ENCODE peak calls at places on chromosomes 3 and 15, in nine cellular contexts. V, X, M, W, L, H, B, K and Z are unnamed samples.

GRCh38 chr3:122563717-122564025 is 429 bp downstream of the PARP9 start:
- DNase-seq in V (peak), X (no peak), M (no peak), W (no peak), L (no peak), H (no peak), B (no peak), K (no peak), Z (no peak)

GRCh38 chr3:39592306-39592705 is 124.8 kb downstream of the MOBP start:
- DNase-seq in V (no peak), X (no peak), M (no peak), W (no peak), L (no peak), H (no peak), B (no peak), K (no peak), Z (no peak)

GRCh38 chr15:63372018-63372705 is 9.5 kb downstream of the CA12 start:
- DNase-seq in V (peak), X (peak), M (no peak), W (no peak), L (peak), H (no peak), B (no peak), K (peak), Z (no peak)

GRCh38 chr3:106839576-106840280 is 537.5 kb upstream of the CCDC54 start:
- DNase-seq in V (no peak), X (peak), M (no peak), W (no peak), L (no peak), H (no peak), B (no peak), K (no peak), Z (no peak)

GRCh38 chr3:69542265-69543079 is 156.6 kb upstream of the FRMD4B start:
- DNase-seq in V (no peak), X (no peak), M (no peak), W (no peak), L (no peak), H (no peak), B (no peak), K (no peak), Z (peak)

GRCh38 chr3:172586447-172586846 is 63.2 kb upstream of the TNFSF10 start:
- DNase-seq in V (no peak), X (no peak), M (no peak), W (no peak), L (no peak), H (no peak), B (no peak), K (no peak), Z (no peak)

GRCh38 chr15:74395319-74396145 is 28.1 kb upstream of the CYP11A1 start:
- DNase-seq in V (no peak), X (no peak), M (no peak), W (no peak), L (no peak), H (no peak), B (no peak), K (no peak), Z (no peak)

GRCh38 chr15:57611938-57612337 is 20.2 kb downstream of the MYZAP start:
- DNase-seq in V (no peak), X (no peak), M (peak), W (no peak), L (peak), H (peak), B (peak), K (peak), Z (peak)

GRCh38 chr3:66390013-66390412 is 110.8 kb downstream of the LRIG1 start:
- DNase-seq in V (no peak), X (no peak), M (no peak), W (peak), L (no peak), H (no peak), B (no peak), K (no peak), Z (no peak)

GRCh38 chr3:129161860-129162271 is 1.0 kb upstream of the ISY1 start:
- DNase-seq in V (no peak), X (peak), M (no peak), W (no peak), L (peak), H (no peak), B (no peak), K (peak), Z (peak)
- TF ChIP-seq POLR2A in V (no peak), X (no peak), M (no peak), W (no peak), L (no peak), H (no peak), B (no peak), K (no peak), Z (no peak)

DNA sequence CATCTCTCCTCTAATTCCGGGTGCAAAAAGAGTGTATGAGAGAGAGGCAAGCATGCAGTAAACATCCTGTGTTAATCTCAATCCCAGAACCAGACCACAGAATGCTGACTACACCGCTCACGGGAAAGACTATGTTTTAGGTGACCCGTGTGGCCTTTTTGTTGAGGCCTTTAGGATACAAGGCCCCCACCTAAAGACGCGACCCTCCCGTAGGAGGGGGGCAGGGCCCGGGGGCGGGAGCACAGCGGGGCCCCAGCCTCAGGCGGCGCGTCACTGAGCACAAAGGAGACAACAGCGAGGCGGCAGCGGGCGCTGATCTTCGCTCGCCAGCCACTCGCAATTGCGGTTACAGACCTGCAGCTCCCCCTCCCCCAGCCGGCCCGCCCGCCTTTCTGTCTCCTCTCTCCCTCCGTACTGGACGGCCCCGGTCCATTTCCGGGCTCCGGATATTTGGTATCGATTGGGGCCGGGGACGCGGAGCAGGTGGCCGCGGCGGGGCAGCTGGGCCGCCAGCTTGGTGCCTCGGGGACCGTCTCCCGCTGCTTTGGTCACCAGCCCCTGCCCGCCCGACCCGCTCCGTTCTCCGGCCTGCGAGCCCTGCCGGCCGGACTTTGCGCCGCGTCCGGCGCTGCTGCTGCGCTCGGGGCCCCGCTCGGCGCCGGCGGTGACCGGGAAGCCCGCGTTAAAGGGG is at the start of gene CCDC50:
- DNase-seq in V (peak), X (peak), M (peak), W (no peak), L (peak), H (peak), B (peak), K (peak), Z (peak)
- H3K4me3 ChIP-seq in V (peak), X (peak), M (peak), W (peak), L (peak), H (peak), B (peak), K (peak), Z (peak)

DNA sequence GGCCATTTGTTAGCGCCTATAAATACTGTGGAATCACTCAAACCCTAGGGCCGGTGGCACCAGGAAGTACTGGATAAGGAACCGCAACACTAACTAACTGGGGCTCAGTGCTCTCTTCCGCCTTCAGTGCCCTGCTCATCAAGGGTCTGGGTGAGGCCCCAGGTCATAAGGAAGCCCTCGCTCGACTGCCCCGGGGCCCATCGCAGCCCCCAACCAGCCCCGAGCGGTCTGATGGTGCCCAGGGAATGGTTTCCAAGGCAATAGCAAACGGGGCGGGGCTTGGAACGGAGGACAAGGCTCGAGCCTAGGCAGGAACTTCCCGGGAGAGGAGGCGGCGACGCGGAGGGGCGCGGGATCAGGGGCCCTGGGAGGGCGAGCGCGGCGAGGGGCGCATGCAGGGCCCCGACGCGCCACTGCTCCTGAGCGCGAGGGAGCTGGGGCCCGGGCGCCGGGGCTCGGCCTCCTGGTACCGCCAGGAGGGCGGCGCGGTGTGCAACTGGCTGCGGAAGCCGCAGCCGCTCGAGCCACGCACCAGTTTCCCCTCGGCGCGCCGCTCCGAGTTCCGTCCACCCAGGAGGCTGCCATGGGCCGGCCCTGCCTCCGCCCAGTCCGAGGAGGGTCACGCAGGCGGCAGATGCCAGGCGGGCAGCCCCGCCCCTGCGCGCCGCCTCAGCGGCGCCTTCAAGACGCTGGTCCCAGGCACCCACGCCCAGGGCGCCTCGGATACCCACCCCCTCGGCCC is at the start of gene TTLL3:
- DNase-seq in V (peak), X (peak), M (peak), W (no peak), L (peak), H (peak), B (peak), K (peak), Z (peak)
- TF ChIP-seq POLR2A in V (peak), X (no peak), M (peak), W (peak), L (no peak), H (no peak), B (no peak), K (peak), Z (peak)

GRCh38 chr3:191065183-191065805 is 133.7 kb upstream of the OSTN start:
- DNase-seq in V (no peak), X (peak), M (no peak), W (no peak), L (no peak), H (no peak), B (no peak), K (no peak), Z (no peak)
- H3K4me3 ChIP-seq in V (no peak), X (no peak), M (no peak), W (no peak), L (no peak), H (no peak), B (no peak), K (no peak), Z (no peak)

GRCh38 chr3:42772670-42773408 is at the start of gene CCDC13:
- DNase-seq in V (peak), X (peak), M (peak), W (peak), L (peak), H (peak), B (peak), K (peak), Z (peak)
- TF ChIP-seq POLR2A in V (peak), X (no peak), M (peak), W (peak), L (no peak), H (no peak), B (no peak), K (no peak), Z (peak)